ENCODE peak calls at places on chromosomes 6 and 20, in nine cellular contexts. E, X, K, N, J, H, P, W and G are unnamed samples.

GRCh38 chr6:79686698-79687309 is 55.7 kb downstream of the SH3BGRL2 start:
- DNase-seq in E (no peak), X (no peak), K (no peak), N (peak), J (no peak), H (no peak), P (no peak), W (no peak), G (no peak)

GRCh38 chr6:75266716-75267291 is 17.8 kb downstream of the TMEM30A start:
- DNase-seq in E (peak), X (peak), K (no peak), N (no peak), J (no peak), H (no peak), P (no peak), W (no peak), G (no peak)

GRCh38 chr6:85669735-85670194 is 27.1 kb upstream of the SYNCRIP start:
- DNase-seq in E (no peak), X (no peak), K (no peak), N (no peak), J (no peak), H (no peak), P (no peak), W (no peak), G (no peak)

GRCh38 chr6:153231048-153231635 is 100.1 kb upstream of the RGS17 start:
- DNase-seq in E (peak), X (peak), K (peak), N (peak), J (no peak), H (peak), P (peak), W (no peak), G (no peak)

GRCh38 chr6:13375360-13375878 is 47.1 kb upstream of the TBC1D7 start:
- DNase-seq in E (no peak), X (no peak), K (no peak), N (no peak), J (no peak), H (no peak), P (no peak), W (no peak), G (no peak)

GRCh38 chr20:38073307-38074010 is 39.9 kb downstream of the RPRD1B start:
- DNase-seq in E (peak), X (peak), K (peak), N (peak), J (no peak), H (no peak), P (no peak), W (peak), G (peak)

GRCh38 chr6:49453221-49453620 is 9.8 kb downstream of the MMUT start:
- DNase-seq in E (no peak), X (no peak), K (no peak), N (no peak), J (no peak), H (no peak), P (no peak), W (no peak), G (no peak)

GRCh38 chr20:47985092-47985850 is 200.0 kb upstream of the SULF2 start:
- DNase-seq in E (peak), X (no peak), K (no peak), N (no peak), J (no peak), H (no peak), P (no peak), W (no peak), G (no peak)

GRCh38 chr6:2522521-2522920 is 228.2 kb downstream of the MYLK4 start:
- DNase-seq in E (no peak), X (no peak), K (no peak), N (no peak), J (no peak), H (no peak), P (no peak), W (no peak), G (no peak)

GRCh38 chr6:18142591-18142861 is 12.4 kb downstream of the TPMT start:
- DNase-seq in E (no peak), X (no peak), K (no peak), N (no peak), J (no peak), H (no peak), P (no peak), W (no peak), G (no peak)

GRCh38 chr6:23282243-23283021 is 713.1 kb downstream of the HDGFL1 start:
- DNase-seq in E (no peak), X (peak), K (no peak), N (no peak), J (no peak), H (no peak), P (no peak), W (no peak), G (no peak)

GRCh38 chr6:110043366-110043994 is 65.4 kb downstream of the GPR6 start:
- DNase-seq in E (no peak), X (no peak), K (no peak), N (no peak), J (no peak), H (no peak), P (no peak), W (no peak), G (no peak)

GRCh38 chr6:38177885-38178583 is 358.5 kb downstream of the ZFAND3 start:
- DNase-seq in E (no peak), X (no peak), K (no peak), N (no peak), J (no peak), H (no peak), P (no peak), W (peak), G (no peak)

GRCh38 chr20:9878096-9878495 is 39.2 kb upstream of the PAK5 start:
- DNase-seq in E (no peak), X (no peak), K (no peak), N (no peak), J (no peak), H (no peak), P (no peak), W (no peak), G (no peak)

GRCh38 chr6:38933426-38933825 is 115.2 kb upstream of the GLP1R start:
- DNase-seq in E (no peak), X (peak), K (no peak), N (no peak), J (no peak), H (no peak), P (no peak), W (no peak), G (no peak)

GRCh38 chr6:109095821-109096084 is 446 bp downstream of the CEP57L1 start:
- DNase-seq in E (no peak), X (no peak), K (no peak), N (no peak), J (no peak), H (no peak), P (no peak), W (no peak), G (no peak)

GRCh38 chr6:3226422-3227362 is 761 bp downstream of the TUBB2B start:
- DNase-seq in E (peak), X (peak), K (no peak), N (no peak), J (no peak), H (no peak), P (no peak), W (no peak), G (peak)

GRCh38 chr20:59751075-59751711 is 146.9 kb downstream of the PHACTR3 start:
- DNase-seq in E (peak), X (peak), K (peak), N (peak), J (no peak), H (peak), P (peak), W (peak), G (peak)

GRCh38 chr6:27019651-27020552 is 227.6 kb upstream of the PRSS16 start:
- DNase-seq in E (peak), X (peak), K (peak), N (peak), J (peak), H (peak), P (peak), W (peak), G (peak)

GRCh38 chr20:36465109-36466080 is 75.9 kb upstream of the MYL9 start:
- DNase-seq in E (peak), X (no peak), K (peak), N (peak), J (peak), H (no peak), P (peak), W (peak), G (no peak)

GRCh38 chr20:20491110-20491783 is 123.3 kb downstream of the INSM1 start:
- DNase-seq in E (no peak), X (no peak), K (no peak), N (no peak), J (no peak), H (no peak), P (no peak), W (no peak), G (no peak)

GRCh38 chr20:54044156-54044555 is 26.2 kb downstream of the BCAS1 start:
- DNase-seq in E (no peak), X (no peak), K (no peak), N (no peak), J (no peak), H (no peak), P (no peak), W (no peak), G (no peak)

GRCh38 chr6:24775520-24776058 is 852 bp downstream of the GMNN start:
- DNase-seq in E (no peak), X (no peak), K (no peak), N (no peak), J (no peak), H (no peak), P (no peak), W (no peak), G (no peak)

GRCh38 chr20:24109008-24109407 is 120.4 kb upstream of the GGTLC1 start:
- DNase-seq in E (peak), X (no peak), K (peak), N (peak), J (no peak), H (no peak), P (no peak), W (no peak), G (no peak)

GRCh38 chr6:94049001-94049400 is 629.6 kb upstream of the EPHA7 start:
- DNase-seq in E (no peak), X (no peak), K (no peak), N (no peak), J (no peak), H (no peak), P (no peak), W (no peak), G (no peak)

GRCh38 chr6:113654396-113654795 is 202.7 kb upstream of the MARCKS start:
- DNase-seq in E (no peak), X (no peak), K (peak), N (peak), J (peak), H (no peak), P (peak), W (peak), G (no peak)

GRCh38 chr20:24673678-24674570 is 204.5 kb downstream of the SYNDIG1 start:
- DNase-seq in E (no peak), X (no peak), K (no peak), N (no peak), J (peak), H (no peak), P (no peak), W (peak), G (no peak)

GRCh38 chr20:59938221-59938620 is 1.9 kb downstream of the PPP1R3D start:
- DNase-seq in E (no peak), X (no peak), K (no peak), N (no peak), J (no peak), H (no peak), P (no peak), W (no peak), G (no peak)

GRCh38 chr6:100464910-100465700 is at the start of gene SIM1:
- DNase-seq in E (no peak), X (peak), K (no peak), N (peak), J (peak), H (peak), P (no peak), W (no peak), G (peak)

GRCh38 chr20:62320581-62321354 is 18.0 kb downstream of the ADRM1 start:
- DNase-seq in E (peak), X (peak), K (no peak), N (peak), J (no peak), H (no peak), P (no peak), W (no peak), G (peak)

GRCh38 chr6:149864578-149865535 is 698 bp upstream of the LRP11 start:
- DNase-seq in E (peak), X (peak), K (peak), N (no peak), J (no peak), H (no peak), P (no peak), W (peak), G (no peak)

GRCh38 chr20:33790571-33790970 is 20.6 kb upstream of the CHMP4B start:
- DNase-seq in E (no peak), X (no peak), K (peak), N (peak), J (no peak), H (no peak), P (no peak), W (peak), G (no peak)

GRCh38 chr6:24848461-24848860 is 49.7 kb upstream of the ARMH2 start:
- DNase-seq in E (no peak), X (no peak), K (no peak), N (no peak), J (no peak), H (no peak), P (no peak), W (no peak), G (no peak)

GRCh38 chr6:43383021-43383667 is 13.7 kb upstream of the ZNF318 start:
- DNase-seq in E (no peak), X (no peak), K (no peak), N (no peak), J (no peak), H (no peak), P (no peak), W (no peak), G (no peak)

GRCh38 chr6:159217595-159218275 is 48.5 kb downstream of the FNDC1 start:
- DNase-seq in E (peak), X (peak), K (peak), N (no peak), J (no peak), H (peak), P (no peak), W (no peak), G (no peak)

GRCh38 chr6:93468291-93468690 is 48.9 kb upstream of the EPHA7 start:
- DNase-seq in E (no peak), X (no peak), K (no peak), N (no peak), J (no peak), H (peak), P (no peak), W (no peak), G (no peak)

GRCh38 chr6:98775205-98775604 is 59.2 kb upstream of the POU3F2 start:
- DNase-seq in E (no peak), X (no peak), K (no peak), N (no peak), J (no peak), H (no peak), P (no peak), W (no peak), G (no peak)

DNA sequence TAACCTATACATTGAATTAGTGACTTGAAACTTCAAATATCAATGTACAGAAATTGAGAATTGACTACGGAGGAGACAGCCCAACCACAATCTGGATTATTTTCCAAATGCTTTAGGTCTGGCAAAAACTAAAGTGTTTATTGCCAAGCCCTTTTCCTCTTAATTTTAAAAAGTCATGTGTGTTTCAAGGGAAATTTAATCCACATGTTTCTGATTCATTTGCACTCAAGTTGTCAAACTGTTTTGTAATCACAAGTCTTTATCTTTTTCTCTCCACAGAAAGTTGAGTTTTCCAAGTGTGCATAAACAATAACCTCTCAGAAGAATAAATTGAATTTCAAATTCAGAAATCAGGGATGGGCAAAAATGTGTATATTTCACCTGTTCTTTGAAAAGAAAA is 350.7 kb upstream of the RSPO3 start:
- DNase-seq in E (no peak), X (no peak), K (no peak), N (no peak), J (no peak), H (no peak), P (no peak), W (no peak), G (no peak)
- TF ChIP-seq EP300 in E (no peak), X (no peak), K (no peak), N (no peak), J (no peak), H (no peak), P (no peak), W (no peak), G (no peak)

DNA sequence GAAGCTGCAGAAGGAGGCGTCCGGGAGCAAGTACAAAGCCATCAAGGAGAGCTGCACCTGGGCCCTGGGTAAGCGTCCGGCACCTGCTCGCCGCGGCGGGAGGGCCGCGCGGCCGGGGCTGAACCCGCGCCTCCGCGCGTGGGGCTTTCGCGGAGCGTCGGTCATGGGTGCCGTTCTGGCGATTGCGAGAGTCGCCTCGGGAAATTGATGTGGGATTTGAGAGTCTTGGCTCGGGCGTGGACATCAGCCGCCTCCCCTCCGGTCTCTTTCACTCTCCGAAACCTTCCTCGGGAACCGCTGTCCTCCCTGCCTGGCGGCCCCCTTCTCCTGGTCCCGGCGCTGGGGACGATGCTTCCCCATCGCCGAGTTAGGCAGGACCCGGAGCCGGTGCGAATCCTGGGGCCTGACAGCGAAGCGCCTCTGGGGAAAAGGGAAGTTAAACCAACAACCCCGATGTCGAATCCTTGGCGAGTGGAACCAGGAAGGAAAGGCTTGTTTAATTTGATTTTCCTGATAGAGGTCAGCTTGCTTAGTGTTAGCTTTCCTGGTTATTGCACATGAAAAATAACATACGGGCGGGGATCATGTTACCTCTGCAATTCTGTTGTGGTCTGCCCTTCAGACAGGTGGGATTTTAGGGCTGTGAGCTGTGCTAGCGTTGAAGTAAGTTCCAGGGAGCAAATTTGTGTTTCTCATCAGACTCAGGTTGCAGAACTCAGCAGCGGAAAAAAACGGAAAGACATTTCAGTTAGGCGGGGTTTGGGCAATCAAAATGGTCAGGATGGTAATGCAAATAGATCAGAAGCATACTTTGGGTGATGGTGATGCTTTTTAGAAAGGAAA is 586 bp downstream of the ARFGEF3 start:
- DNase-seq in E (no peak), X (peak), K (peak), N (peak), J (peak), H (no peak), P (peak), W (no peak), G (no peak)
- TF ChIP-seq EP300 in E (no peak), X (no peak), K (no peak), N (no peak), J (no peak), H (no peak), P (no peak), W (no peak), G (no peak)

GRCh38 chr6:403659-404655 is 12.4 kb downstream of the IRF4 start:
- DNase-seq in E (no peak), X (no peak), K (no peak), N (peak), J (no peak), H (no peak), P (no peak), W (no peak), G (no peak)
- TF ChIP-seq EP300 in E (no peak), X (no peak), K (no peak), N (no peak), J (no peak), H (no peak), P (no peak), W (no peak), G (no peak)

DNA sequence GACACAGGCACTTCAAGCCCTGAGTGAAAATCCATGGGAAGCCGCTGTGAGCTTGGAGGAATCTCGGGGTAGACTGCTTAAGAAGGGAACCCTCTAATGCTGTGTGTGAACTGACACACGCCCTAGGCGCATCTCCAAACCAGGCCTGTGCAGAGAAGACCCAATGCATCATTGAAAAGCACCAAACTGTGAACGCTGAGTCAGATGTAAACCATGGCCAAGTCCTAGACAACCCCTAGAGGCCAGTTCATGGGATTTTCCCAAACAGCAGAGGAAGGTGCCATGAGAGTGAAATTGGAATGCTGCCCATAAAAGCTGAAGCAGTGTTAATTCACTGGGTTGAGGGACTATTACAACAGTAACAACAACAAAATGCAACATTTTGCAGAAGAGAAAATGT is 296.5 kb downstream of the SMOC2 start:
- DNase-seq in E (no peak), X (no peak), K (no peak), N (no peak), J (no peak), H (no peak), P (no peak), W (no peak), G (no peak)
- TF ChIP-seq EP300 in E (no peak), X (no peak), K (no peak), N (no peak), J (no peak), H (no peak), P (no peak), W (no peak), G (no peak)